ENCODE peak calls at places on chromosomes 6 and 20, in four cellular contexts. L, A, Q and W are unnamed samples.

GRCh38 chr6:32583527-32583898 is 6.1 kb downstream of the HLA-DRB1 start:
- DNase-seq in L (no peak), A (no peak), Q (no peak), W (no peak)

GRCh38 chr6:110116258-110116657 is 63.2 kb downstream of the WASF1 start:
- DNase-seq in L (no peak), A (no peak), Q (no peak), W (no peak)

GRCh38 chr6:55652429-55652828 is 73.4 kb upstream of the HMGCLL1 start:
- DNase-seq in L (no peak), A (no peak), Q (no peak), W (no peak)

GRCh38 chr6:87237804-87238203 is 82.4 kb downstream of the ZNF292 start:
- DNase-seq in L (peak; percentile 8), A (peak; percentile 50), Q (no peak), W (no peak)

GRCh38 chr6:163438940-163439335 is 24.4 kb downstream of the QKI start:
- DNase-seq in L (no peak), A (no peak), Q (peak; percentile 49), W (peak; percentile 50)

GRCh38 chr6:163449076-163449475 is 34.6 kb downstream of the QKI start:
- DNase-seq in L (no peak), A (peak; percentile 19), Q (no peak), W (no peak)

GRCh38 chr6:40874495-40874894 is 164.5 kb downstream of the UNC5CL start:
- DNase-seq in L (no peak), A (no peak), Q (no peak), W (no peak)

GRCh38 chr6:85923013-85923430 is 280.3 kb upstream of the SYNCRIP start:
- DNase-seq in L (peak; percentile 2), A (peak; percentile 49), Q (no peak), W (no peak)

GRCh38 chr20:33676652-33677645 is 2.7 kb upstream of the NECAB3 start:
- DNase-seq in L (no peak), A (no peak), Q (no peak), W (no peak)

GRCh38 chr6:152142116-152142515 is 334.6 kb downstream of the ESR1 start:
- DNase-seq in L (no peak), A (no peak), Q (no peak), W (no peak)

GRCh38 chr20:43404880-43405279 is 52.8 kb upstream of the SRSF6 start:
- DNase-seq in L (peak; percentile 25), A (no peak), Q (no peak), W (no peak)

GRCh38 chr6:5518936-5519491 is 257.7 kb downstream of the FARS2 start:
- DNase-seq in L (no peak), A (no peak), Q (no peak), W (no peak)

GRCh38 chr20:62606551-62607201 is 35.6 kb upstream of the SLCO4A1 start:
- DNase-seq in L (no peak), A (peak; percentile 54), Q (no peak), W (peak; percentile 78)

GRCh38 chr20:43262341-43262740 is 72.6 kb upstream of the PTPRT start:
- DNase-seq in L (no peak), A (no peak), Q (no peak), W (no peak)

GRCh38 chr6:138086573-138087196 is 20.5 kb downstream of the PERP start:
- DNase-seq in L (peak; percentile 62), A (peak; percentile 32), Q (no peak), W (no peak)

GRCh38 chr6:21455071-21455470 is 138.5 kb upstream of the SOX4 start:
- DNase-seq in L (no peak), A (no peak), Q (no peak), W (no peak)

GRCh38 chr6:41940759-41941279 is 789 bp downstream of the CCND3 start:
- DNase-seq in L (no peak), A (no peak), Q (peak; percentile 70), W (peak; percentile 69)

GRCh38 chr6:101490857-101491256 is 97.3 kb downstream of the GRIK2 start:
- DNase-seq in L (no peak), A (no peak), Q (no peak), W (no peak)

GRCh38 chr6:163530406-163530805 is 115.9 kb downstream of the QKI start:
- DNase-seq in L (no peak), A (no peak), Q (no peak), W (no peak)

GRCh38 chr20:47730744-47731143 is 54.5 kb downstream of the SULF2 start:
- DNase-seq in L (no peak), A (no peak), Q (no peak), W (no peak)

GRCh38 chr6:144033816-144034540 is 25.9 kb upstream of the PLAGL1 start:
- DNase-seq in L (no peak), A (peak; percentile 78), Q (no peak), W (no peak)

GRCh38 chr20:63036266-63036665 is 29.5 kb upstream of the BHLHE23 start:
- DNase-seq in L (no peak), A (no peak), Q (peak; percentile 31), W (peak; percentile 8)

GRCh38 chr6:41552723-41553122 is 6.5 kb downstream of the FOXP4 start:
- DNase-seq in L (no peak), A (no peak), Q (no peak), W (no peak)

GRCh38 chr6:33061987-33062386 is 11.5 kb downstream of the HLA-DPA1 start:
- DNase-seq in L (no peak), A (peak; percentile 41), Q (no peak), W (no peak)

GRCh38 chr6:91782789-91783188 is 1195.9 kb upstream of the MAP3K7 start:
- DNase-seq in L (no peak), A (no peak), Q (no peak), W (no peak)

GRCh38 chr6:91786474-91787184 is 1199.8 kb upstream of the MAP3K7 start:
- DNase-seq in L (no peak), A (no peak), Q (no peak), W (no peak)

GRCh38 chr6:91781946-91782345 is 1195.1 kb upstream of the MAP3K7 start:
- DNase-seq in L (no peak), A (no peak), Q (no peak), W (peak; percentile 15)
- TF ChIP-seq CTCF in L (no peak), A (no peak), Q (no peak), W (no peak)

GRCh38 chr20:60035-60918 is 27.2 kb upstream of the DEFB125 start:
- DNase-seq in L (no peak), A (peak; percentile 4), Q (no peak), W (no peak)

GRCh38 chr20:62487-62886 is 25.0 kb upstream of the DEFB125 start:
- DNase-seq in L (no peak), A (no peak), Q (no peak), W (no peak)

GRCh38 chr20:61230-61629 is 26.2 kb upstream of the DEFB125 start:
- DNase-seq in L (no peak), A (no peak), Q (no peak), W (no peak)

GRCh38 chr20:64026-64603 is 23.4 kb upstream of the DEFB125 start:
- DNase-seq in L (no peak), A (no peak), Q (no peak), W (no peak)

GRCh38 chr20:61757-62156 is 25.7 kb upstream of the DEFB125 start:
- DNase-seq in L (no peak), A (peak; percentile 0), Q (no peak), W (no peak)
- H3K9me3 ChIP-seq in L (peaks cover 26% of the 10 kb centered on the region), A (no peaks in the 10 kb centered on the region), Q (no peaks in the 10 kb centered on the region), W (no peaks in the 10 kb centered on the region)

GRCh38 chr6:123802697-123803455 is 789 bp upstream of the NKAIN2 start:
- DNase-seq in L (peak; percentile 44), A (peak; percentile 82), Q (peak; percentile 83), W (peak; percentile 73)
- H3K4me3 ChIP-seq in L (peak overlapping the region; percentile 50), A (peak overlapping the region; percentile 49), Q (peak overlapping the region; percentile 50), W (peak overlapping the region; percentile 70)

GRCh38 chr6:108175592-108176279 is 9.9 kb downstream of the NR2E1 start:
- DNase-seq in L (no peak), A (no peak), Q (no peak), W (no peak)
- TF ChIP-seq CTCF in L (no peak), A (no peak), Q (peak; percentile 27), W (no peak)

GRCh38 chr20:31392836-31393235 is 2.4 kb upstream of the DEFB119 start:
- DNase-seq in L (no peak), A (no peak), Q (no peak), W (no peak)

GRCh38 chr20:31394900-31395299 is 4.5 kb upstream of the DEFB119 start:
- DNase-seq in L (no peak), A (no peak), Q (no peak), W (no peak)

GRCh38 chr20:31390490-31390889 is at the start of gene DEFB119:
- DNase-seq in L (no peak), A (no peak), Q (no peak), W (no peak)
- H3K9me3 ChIP-seq in L (no peaks in the 10 kb centered on the region), A (no peaks in the 10 kb centered on the region), Q (no peaks in the 10 kb centered on the region), W (no peaks in the 10 kb centered on the region)

GRCh38 chr6:159981591-159982245 is 12.8 kb downstream of the IGF2R start:
- DNase-seq in L (no peak), A (peak; percentile 83), Q (peak; percentile 79), W (no peak)
- H3K4me3 ChIP-seq in L (no peak overlapping the region), A (peak overlapping the region; percentile 14), Q (peak overlapping the region; percentile 32), W (peak overlapping the region; percentile 39)

DNA sequence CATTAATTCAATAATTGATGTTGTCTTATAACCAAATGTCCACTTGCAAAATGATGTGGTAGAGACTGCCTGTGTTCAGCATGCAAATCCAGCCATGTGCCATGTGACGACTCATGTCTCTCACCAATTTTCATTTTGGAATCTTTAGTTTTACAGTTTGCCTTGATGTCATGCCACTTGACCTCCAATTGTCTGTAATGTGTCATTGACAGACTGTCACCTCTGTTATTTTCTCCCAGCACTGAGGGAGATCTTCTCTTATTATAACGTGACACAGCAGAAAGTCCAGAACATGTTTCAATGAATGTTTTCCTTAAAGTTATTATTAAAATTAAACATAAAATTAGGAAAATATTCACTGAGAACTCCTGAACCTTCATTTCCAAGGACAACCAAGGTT is 56.7 kb downstream of the LAMA4 start:
- DNase-seq in L (no peak), A (no peak), Q (no peak), W (no peak)
- TF ChIP-seq CTCF in L (no peak), A (no peak), Q (no peak), W (no peak)

DNA sequence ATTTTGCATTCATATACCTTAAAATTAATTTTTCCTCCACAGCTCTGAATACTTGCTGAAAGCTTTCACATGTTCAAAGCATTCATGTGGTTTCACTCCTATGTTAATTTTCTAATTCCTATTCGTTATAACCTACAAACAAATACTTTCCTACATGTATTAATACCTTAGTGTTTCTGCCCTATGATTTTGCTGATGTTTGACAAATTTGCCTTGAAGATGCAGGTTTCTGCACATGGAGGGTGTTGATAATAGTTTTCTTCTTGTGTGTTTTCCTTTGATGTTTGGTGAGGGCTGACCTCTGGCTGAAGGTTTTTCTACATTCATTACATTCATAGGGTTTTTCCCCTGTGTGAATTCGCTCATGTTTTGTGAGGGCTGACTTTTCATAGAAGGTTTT is 49.3 kb upstream of the ELMO2 start:
- DNase-seq in L (no peak), A (no peak), Q (no peak), W (no peak)
- H3K9me3 ChIP-seq in L (peaks cover 40% of the 10 kb centered on the region), A (no peaks in the 10 kb centered on the region), Q (peaks cover 7% of the 10 kb centered on the region), W (peaks cover 22% of the 10 kb centered on the region)